ENCODE peak calls at places on chromosomes 4 and X, in four cellular contexts. One of them, this sample, is unnamed.
A peak's percentile ranks its signal among the peaks of the same experiment; 100 is the strongest.

GRCh38 chrX:153595859-153596857 is 2.8 kb downstream of the CCNQ start:
- DNase-seq in substantia nigra: no peak
- DNase-seq in SJSA1: no peak
- DNase-seq in H9: no peak
- DNase-seq in this sample: no peak

GRCh38 chr4:11782859-11783258 is 354.2 kb upstream of the HS3ST1 start:
- DNase-seq in substantia nigra: no peak
- DNase-seq in SJSA1: no peak
- DNase-seq in H9: no peak
- DNase-seq in this sample: no peak

GRCh38 chr4:86033171-86033570 is 326.7 kb downstream of the MAPK10 start:
- DNase-seq in substantia nigra: no peak
- DNase-seq in SJSA1: no peak
- DNase-seq in H9: no peak
- DNase-seq in this sample: no peak

GRCh38 chrX:103774070-103774642 is 2.5 kb upstream of the PLP1 start:
- DNase-seq in substantia nigra: peak; percentile 35
- DNase-seq in SJSA1: peak; percentile 13
- DNase-seq in H9: peak; percentile 46
- DNase-seq in this sample: no peak

GRCh38 chr4:86848136-86848535 is 1.0 kb downstream of the SLC10A6 start:
- DNase-seq in substantia nigra: no peak
- DNase-seq in SJSA1: no peak
- DNase-seq in H9: no peak
- DNase-seq in this sample: no peak

GRCh38 chr4:46931981-46932380 is 22.9 kb upstream of the COX7B2 start:
- DNase-seq in substantia nigra: peak; percentile 19
- DNase-seq in SJSA1: no peak
- DNase-seq in H9: peak; percentile 47
- DNase-seq in this sample: no peak

GRCh38 chr4:3851211-3851610 is 85.0 kb downstream of the ADRA2C start:
- DNase-seq in substantia nigra: no peak
- DNase-seq in SJSA1: no peak
- DNase-seq in H9: peak; percentile 84
- DNase-seq in this sample: no peak

GRCh38 chrX:23505531-23506303 is 161.6 kb upstream of the PRDX4 start:
- DNase-seq in substantia nigra: no peak
- DNase-seq in SJSA1: no peak
- DNase-seq in H9: peak; percentile 43
- DNase-seq in this sample: no peak

GRCh38 chrX:153414838-153415552 is 3.7 kb downstream of the ZFP92 start:
- DNase-seq in substantia nigra: no peak
- DNase-seq in SJSA1: no peak
- DNase-seq in H9: no peak
- DNase-seq in this sample: no peak

GRCh38 chr4:183142566-183143545 is 43.8 kb downstream of the WWC2 start:
- DNase-seq in substantia nigra: no peak
- DNase-seq in SJSA1: no peak
- DNase-seq in H9: no peak
- DNase-seq in this sample: no peak

GRCh38 chr4:2537011-2537830 is 774 bp downstream of the FAM193A start:
- DNase-seq in substantia nigra: peak; percentile 52
- DNase-seq in SJSA1: peak; percentile 47
- DNase-seq in H9: peak; percentile 53
- DNase-seq in this sample: no peak

GRCh38 chr4:185470503-185471195 is 884 bp downstream of the CCDC110 start:
- DNase-seq in substantia nigra: peak; percentile 59
- DNase-seq in SJSA1: peak; percentile 30
- DNase-seq in H9: peak; percentile 55
- DNase-seq in this sample: no peak

GRCh38 chr4:153137168-153137567 is 67.1 kb upstream of the TRIM2 start:
- DNase-seq in substantia nigra: no peak
- DNase-seq in SJSA1: peak; percentile 42
- DNase-seq in H9: no peak
- DNase-seq in this sample: no peak

GRCh38 chr4:133775881-133776280 is 425.7 kb downstream of the PABPC4L start:
- DNase-seq in substantia nigra: no peak
- DNase-seq in SJSA1: no peak
- DNase-seq in H9: no peak
- DNase-seq in this sample: no peak

GRCh38 chr4:61079427-61079826 is 120.7 kb upstream of the ADGRL3 start:
- DNase-seq in substantia nigra: no peak
- DNase-seq in SJSA1: no peak
- DNase-seq in H9: no peak
- DNase-seq in this sample: no peak

GRCh38 chrX:55488559-55489314 is 911 bp downstream of the USP51 start:
- DNase-seq in substantia nigra: peak; percentile 64
- DNase-seq in SJSA1: peak; percentile 77
- DNase-seq in H9: peak; percentile 70
- DNase-seq in this sample: peak; percentile 25

GRCh38 chr4:5203925-5204324 is 152.6 kb downstream of the STK32B start:
- DNase-seq in substantia nigra: no peak
- DNase-seq in SJSA1: no peak
- DNase-seq in H9: no peak
- DNase-seq in this sample: no peak

This sample was measured in T1000.